ENCODE peak calls at places on chromosomes 12 and 14, in seven cellular contexts. L is LoVo; D is fibroblast of the conjunctiva; S is activated gamma-delta T cell treated with Interleukin-2 at 50 U/mL for 16 hours; X is stimulated activated CD4-positive, alpha-beta T cell treated with anti-CD3 and anti-CD28 coated beads, TNF-alpha, amount 100 ng/mL, for 4 hours; P is CD4-positive, alpha-beta memory T cell; W is NCI-H510A. Y is an unnamed sample.

GRCh38 chr12:31387466-31387865 is 61.5 kb upstream of the SINHCAF start:
- DNase-seq in L (no peak), D (no peak), S (no peak), X (no peak), P (no peak), W (no peak), Y (peak)

GRCh38 chr14:90677484-90678045 is 138.7 kb downstream of the TTC7B start:
- DNase-seq in L (no peak), D (peak), S (no peak), X (no peak), P (peak), W (no peak), Y (peak)

GRCh38 chr12:1642513-1642912 is 13.5 kb downstream of the WNT5B start:
- DNase-seq in L (no peak), D (no peak), S (no peak), X (no peak), P (no peak), W (no peak), Y (no peak)

GRCh38 chr12:130765186-130765659 is 49.1 kb upstream of the RIMBP2 start:
- DNase-seq in L (peak), D (no peak), S (no peak), X (no peak), P (no peak), W (no peak), Y (no peak)

GRCh38 chr12:80033457-80033856 is 65.9 kb upstream of the OTOGL start:
- DNase-seq in L (no peak), D (peak), S (no peak), X (no peak), P (no peak), W (no peak), Y (peak)

GRCh38 chr12:80838024-80838658 is 99.6 kb downstream of the LIN7A start:
- DNase-seq in L (no peak), D (no peak), S (no peak), X (no peak), P (no peak), W (no peak), Y (no peak)

GRCh38 chr14:22375321-22375930 is 213.6 kb downstream of the DAD1 start:
- DNase-seq in L (peak), D (peak), S (peak), X (no peak), P (no peak), W (no peak), Y (peak)

GRCh38 chr12:110088936-110089335 is 35.2 kb upstream of the IFT81 start:
- DNase-seq in L (no peak), D (no peak), S (no peak), X (no peak), P (no peak), W (no peak), Y (no peak)

GRCh38 chr12:20492251-20492728 is 124.0 kb downstream of the PDE3A start:
- DNase-seq in L (peak), D (peak), S (no peak), X (no peak), P (no peak), W (no peak), Y (peak)

GRCh38 chr12:126676426-126676825 is 1590.5 kb upstream of the TMEM132C start:
- DNase-seq in L (no peak), D (no peak), S (no peak), X (no peak), P (no peak), W (peak), Y (no peak)

GRCh38 chr12:88578821-88579518 is 1.3 kb downstream of the KITLG start:
- DNase-seq in L (peak), D (no peak), S (no peak), X (no peak), P (no peak), W (peak), Y (peak)

GRCh38 chr12:58171914-58172313 is 230.5 kb downstream of the ATP23 start:
- DNase-seq in L (no peak), D (peak), S (no peak), X (no peak), P (no peak), W (no peak), Y (no peak)

GRCh38 chr12:15808250-15808971 is 19.2 kb upstream of the EPS8 start:
- DNase-seq in L (no peak), D (no peak), S (no peak), X (no peak), P (no peak), W (no peak), Y (no peak)

GRCh38 chr14:53430870-53431269 is 277.7 kb upstream of the DDHD1 start:
- DNase-seq in L (no peak), D (no peak), S (no peak), X (no peak), P (no peak), W (no peak), Y (no peak)

Y was measured in mammary epithelial cell.